ENCODE peak calls at places on chromosomes 13 and 19, in six cellular contexts. L, S, E, O, J and D are unnamed samples.

GRCh38 chr13:106331116-106331515 is 204.3 kb downstream of the EFNB2 start:
- DNase-seq in O (no peak), S (no peak), L (no peak), J (no peak), E (no peak), D (no peak)

GRCh38 chr19:48400018-48400742 is 6.7 kb downstream of the GRIN2D start:
- DNase-seq in L (peak; percentile 94), S (no peak), O (peak; percentile 75), J (peak; percentile 66), E (no peak), D (peak; percentile 86)

GRCh38 chr19:11423804-11424318 is 4.7 kb upstream of the RGL3 start:
- DNase-seq in E (no peak), J (no peak), S (no peak), O (no peak), L (peak; percentile 45), D (no peak)

GRCh38 chr19:51788936-51789795 is 5.8 kb upstream of the FPR3 start:
- DNase-seq in O (peak; percentile 53), S (no peak), L (no peak), E (no peak), J (no peak), D (no peak)

GRCh38 chr19:19597809-19598306 is 20.6 kb downstream of the PBX4 start:
- DNase-seq in J (no peak), S (no peak), L (no peak), O (no peak), E (no peak), D (no peak)

GRCh38 chr19:19207637-19208582 is 3.8 kb upstream of the NCAN start:
- DNase-seq in S (no peak), J (no peak), E (no peak), O (no peak), L (no peak), D (no peak)

GRCh38 chr13:94390881-94391280 is 88.6 kb downstream of the DCT start:
- DNase-seq in J (no peak), L (no peak), O (peak; percentile 60), E (no peak), S (no peak), D (no peak)

GRCh38 chr19:3978145-3978544 is 7.1 kb downstream of the EEF2 start:
- DNase-seq in S (no peak), J (no peak), L (no peak), E (no peak), O (no peak), D (no peak)

GRCh38 chr19:50870417-50871089 is 2.7 kb upstream of the KLK2 start:
- DNase-seq in J (no peak), S (peak; percentile 13), L (no peak), O (peak; percentile 21), E (no peak), D (no peak)

GRCh38 chr13:90883592-90883991 is 463.9 kb upstream of the MIR17HG start:
- DNase-seq in J (no peak), E (no peak), O (no peak), S (no peak), L (no peak), D (no peak)

GRCh38 chr19:14559916-14560775 is 11.7 kb downstream of the NDUFB7 start:
- DNase-seq in J (no peak), O (no peak), L (no peak), E (no peak), S (no peak), D (no peak)

GRCh38 chr19:2517881-2518601 is 42.1 kb downstream of the GADD45B start:
- DNase-seq in O (no peak), E (no peak), J (no peak), S (no peak), L (no peak), D (no peak)

GRCh38 chr19:42469311-42470239 is 26.8 kb upstream of the CXCL17 start:
- DNase-seq in S (no peak), O (no peak), E (no peak), J (no peak), L (no peak), D (no peak)

GRCh38 chr19:31529121-31529520 is 179.9 kb upstream of the TSHZ3 start:
- DNase-seq in L (no peak), E (no peak), S (no peak), J (no peak), O (no peak), D (no peak)

GRCh38 chr13:73741111-73741510 is 393.1 kb downstream of the KLF12 start:
- DNase-seq in O (peak; percentile 28), E (no peak), J (no peak), L (no peak), S (no peak), D (no peak)

GRCh38 chr19:51064534-51065220 is at the start of gene KLK13:
- DNase-seq in S (no peak), J (no peak), E (peak; percentile 15), L (no peak), O (peak; percentile 37), D (no peak)

GRCh38 chr19:20776083-20777076 is at the start of gene ZNF66:
- DNase-seq in S (peak; percentile 89), O (peak; percentile 98), L (peak; percentile 87), J (peak; percentile 89), E (peak; percentile 98), D (peak; percentile 90)

GRCh38 chr13:28679628-28680027 is 20.7 kb downstream of the POMP start:
- DNase-seq in S (no peak), L (peak; percentile 20), E (no peak), O (peak; percentile 35), J (no peak), D (peak; percentile 18)

GRCh38 chr19:56720281-56720680 is 48.7 kb upstream of the ZNF835 start:
- DNase-seq in S (no peak), L (no peak), O (peak; percentile 0), J (no peak), E (peak; percentile 38), D (no peak)

GRCh38 chr13:110023729-110024645 is 237.6 kb upstream of the IRS2 start:
- DNase-seq in L (peak; percentile 54), E (peak; percentile 53), J (no peak), O (peak; percentile 78), S (no peak), D (peak; percentile 64)

GRCh38 chr13:110361365-110361911 is 54.4 kb downstream of the COL4A2 start:
- DNase-seq in E (no peak), L (peak; percentile 91), O (peak; percentile 97), J (no peak), S (no peak), D (peak; percentile 58)

GRCh38 chr13:31538067-31539042 is 201.0 kb upstream of the RXFP2 start:
- DNase-seq in J (peak; percentile 6), L (peak; percentile 24), O (peak; percentile 74), S (no peak), E (no peak), D (peak; percentile 40)

GRCh38 chr19:933553-933882 is 7.7 kb downstream of the ARID3A start:
- DNase-seq in O (no peak), J (no peak), S (no peak), L (no peak), E (no peak), D (no peak)

GRCh38 chr13:25478186-25478585 is 106.4 kb downstream of the ATP8A2 start:
- DNase-seq in E (no peak), J (no peak), O (peak; percentile 3), S (no peak), L (no peak), D (no peak)

GRCh38 chr19:30183807-30184490 is 188.2 kb upstream of the ZNF536 start:
- DNase-seq in E (no peak), J (no peak), L (no peak), O (no peak), S (no peak), D (no peak)

GRCh38 chr19:14072535-14073231 is at the start of gene MISP3:
- DNase-seq in S (peak; percentile 41), E (no peak), L (no peak), J (no peak), O (no peak), D (peak; percentile 33)

GRCh38 chr19:10762656-10763055 is 44.8 kb downstream of the DNM2 start:
- DNase-seq in E (no peak), O (no peak), S (no peak), J (no peak), L (no peak), D (no peak)

GRCh38 chr13:101959016-101959415 is 442.8 kb downstream of the FGF14 start:
- DNase-seq in L (no peak), O (no peak), E (no peak), S (no peak), J (no peak), D (no peak)

GRCh38 chr19:58543826-58544590 is at the start of gene TRIM28:
- DNase-seq in J (no peak), E (peak; percentile 99), O (peak; percentile 100), S (peak; percentile 100), L (peak; percentile 100), D (peak; percentile 100)

GRCh38 chr19:44803442-44804428 is 5.2 kb upstream of the BCAM start:
- DNase-seq in J (no peak), S (no peak), O (no peak), L (no peak), E (no peak), D (no peak)

GRCh38 chr13:34695063-34695462 is 247.0 kb upstream of the NBEA start:
- DNase-seq in E (no peak), O (no peak), J (no peak), L (no peak), S (no peak), D (no peak)

GRCh38 chr19:43765109-43765876 is 10.5 kb upstream of the SMG9 start:
- DNase-seq in S (peak; percentile 71), L (peak; percentile 91), O (peak; percentile 89), E (no peak), J (peak; percentile 85), D (peak; percentile 88)